ENCODE peak calls at places on chromosomes 5 and 9, in ten cellular contexts. G, D, E, N, J, X, T, R, B and S are unnamed samples.

GRCh38 chr5:142780871-142781270 is 10.7 kb downstream of the ARHGAP26 start:
- DNase-seq in G (no peak), D (no peak), E (no peak), N (no peak), J (no peak), X (no peak), T (no peak), R (no peak), B (no peak), S (no peak)

GRCh38 chr5:100188778-100189177 is 346.4 kb upstream of the FAM174A start:
- DNase-seq in G (no peak), D (no peak), E (no peak), N (no peak), J (no peak), X (no peak), T (no peak), R (no peak), B (no peak), S (no peak)

GRCh38 chr9:127067603-127068220 is 54.7 kb downstream of the ANGPTL2 start:
- DNase-seq in G (no peak), D (no peak), E (no peak), N (no peak), J (no peak), X (no peak), T (no peak), R (no peak), B (no peak), S (no peak)

GRCh38 chr5:66807743-66808142 is 211.6 kb downstream of the MAST4 start:
- DNase-seq in G (peak), D (no peak), E (peak), N (peak), J (no peak), X (no peak), T (no peak), R (no peak), B (peak), S (peak)

GRCh38 chr5:39255406-39255805 is 36.0 kb upstream of the FYB1 start:
- DNase-seq in G (no peak), D (no peak), E (no peak), N (no peak), J (no peak), X (no peak), T (no peak), R (no peak), B (no peak), S (no peak)

GRCh38 chr9:124880501-124880900 is 18.6 kb downstream of the ARPC5L start:
- DNase-seq in G (no peak), D (peak), E (no peak), N (no peak), J (no peak), X (no peak), T (no peak), R (no peak), B (no peak), S (no peak)

GRCh38 chr9:132409828-132410528 is at the start of gene CFAP77:
- DNase-seq in G (peak), D (peak), E (peak), N (no peak), J (peak), X (peak), T (peak), R (peak), B (peak), S (peak)

GRCh38 chr9:78026947-78027346 is 4.7 kb downstream of the GNAQ start:
- DNase-seq in G (peak), D (no peak), E (peak), N (no peak), J (no peak), X (no peak), T (no peak), R (no peak), B (no peak), S (peak)

GRCh38 chr9:98010450-98010849 is 27.3 kb downstream of the ANP32B start:
- DNase-seq in G (no peak), D (peak), E (peak), N (no peak), J (no peak), X (no peak), T (no peak), R (peak), B (no peak), S (peak)

GRCh38 chr9:13915591-13916301 is 398.2 kb downstream of the NFIB start:
- DNase-seq in G (no peak), D (no peak), E (no peak), N (no peak), J (no peak), X (no peak), T (no peak), R (no peak), B (no peak), S (no peak)

GRCh38 chr5:1011226-1011631 is 2.6 kb downstream of the NKD2 start:
- DNase-seq in G (no peak), D (peak), E (no peak), N (no peak), J (peak), X (peak), T (peak), R (peak), B (no peak), S (no peak)